ENCODE peak calls at places on chromosome 16, in five cellular contexts. One of them, this sample, is unnamed.

GRCh38 chr16:11155284-11155806 is 100.7 kb downstream of the SOCS1 start:
- DNase-seq in midbrain: no peak
- DNase-seq in CD8-positive, alpha-beta T cell: no peak
- DNase-seq in activated CD8-positive, alpha-beta memory T cell treated with anti-CD3 and anti-CD28 coated beads for 24 hours: no peak
- DNase-seq in putamen: no peak
- DNase-seq in this sample: no peak

GRCh38 chr16:27174007-27174406 is 29.3 kb upstream of the KDM8 start:
- DNase-seq in midbrain: no peak
- DNase-seq in CD8-positive, alpha-beta T cell: peak
- DNase-seq in activated CD8-positive, alpha-beta memory T cell treated with anti-CD3 and anti-CD28 coated beads for 24 hours: peak
- DNase-seq in putamen: no peak
- DNase-seq in this sample: peak

GRCh38 chr16:1158456-1159324 is 5.8 kb downstream of the CACNA1H start:
- DNase-seq in midbrain: no peak
- DNase-seq in CD8-positive, alpha-beta T cell: no peak
- DNase-seq in activated CD8-positive, alpha-beta memory T cell treated with anti-CD3 and anti-CD28 coated beads for 24 hours: no peak
- DNase-seq in putamen: no peak
- DNase-seq in this sample: no peak

GRCh38 chr16:82756283-82756599 is 129.5 kb downstream of the CDH13 start:
- DNase-seq in midbrain: no peak
- DNase-seq in CD8-positive, alpha-beta T cell: no peak
- DNase-seq in activated CD8-positive, alpha-beta memory T cell treated with anti-CD3 and anti-CD28 coated beads for 24 hours: no peak
- DNase-seq in putamen: no peak
- DNase-seq in this sample: no peak

GRCh38 chr16:4317471-4318170 is 1.8 kb downstream of the GLIS2 start:
- DNase-seq in midbrain: no peak
- DNase-seq in CD8-positive, alpha-beta T cell: no peak
- DNase-seq in activated CD8-positive, alpha-beta memory T cell treated with anti-CD3 and anti-CD28 coated beads for 24 hours: no peak
- DNase-seq in putamen: no peak
- DNase-seq in this sample: no peak

GRCh38 chr16:7217797-7218196 is 114.8 kb upstream of the RBFOX1 start:
- DNase-seq in midbrain: no peak
- DNase-seq in CD8-positive, alpha-beta T cell: no peak
- DNase-seq in activated CD8-positive, alpha-beta memory T cell treated with anti-CD3 and anti-CD28 coated beads for 24 hours: no peak
- DNase-seq in putamen: no peak
- DNase-seq in this sample: no peak

GRCh38 chr16:28167730-28168129 is 44.0 kb downstream of the XPO6 start:
- DNase-seq in midbrain: no peak
- DNase-seq in CD8-positive, alpha-beta T cell: no peak
- DNase-seq in activated CD8-positive, alpha-beta memory T cell treated with anti-CD3 and anti-CD28 coated beads for 24 hours: no peak
- DNase-seq in putamen: no peak
- DNase-seq in this sample: no peak

GRCh38 chr16:1054660-1055556 is 17.6 kb upstream of the SSTR5 start:
- DNase-seq in midbrain: peak
- DNase-seq in CD8-positive, alpha-beta T cell: peak
- DNase-seq in activated CD8-positive, alpha-beta memory T cell treated with anti-CD3 and anti-CD28 coated beads for 24 hours: peak
- DNase-seq in putamen: peak
- DNase-seq in this sample: peak

GRCh38 chr16:12462690-12463646 is 340.7 kb downstream of the CPPED1 start:
- DNase-seq in midbrain: no peak
- DNase-seq in CD8-positive, alpha-beta T cell: no peak
- DNase-seq in activated CD8-positive, alpha-beta memory T cell treated with anti-CD3 and anti-CD28 coated beads for 24 hours: no peak
- DNase-seq in putamen: no peak
- DNase-seq in this sample: no peak

GRCh38 chr16:8668138-8668537 is 6.3 kb upstream of the ABAT start:
- DNase-seq in midbrain: no peak
- DNase-seq in CD8-positive, alpha-beta T cell: no peak
- DNase-seq in activated CD8-positive, alpha-beta memory T cell treated with anti-CD3 and anti-CD28 coated beads for 24 hours: no peak
- DNase-seq in putamen: no peak
- DNase-seq in this sample: no peak

GRCh38 chr16:56625943-56626654 is 518 bp downstream of the MT1E start:
- DNase-seq in midbrain: no peak
- DNase-seq in CD8-positive, alpha-beta T cell: no peak
- DNase-seq in activated CD8-positive, alpha-beta memory T cell treated with anti-CD3 and anti-CD28 coated beads for 24 hours: no peak
- DNase-seq in putamen: no peak
- DNase-seq in this sample: no peak

GRCh38 chr16:58652741-58653140 is 23.1 kb upstream of the CNOT1 start:
- DNase-seq in midbrain: no peak
- DNase-seq in CD8-positive, alpha-beta T cell: no peak
- DNase-seq in activated CD8-positive, alpha-beta memory T cell treated with anti-CD3 and anti-CD28 coated beads for 24 hours: no peak
- DNase-seq in putamen: no peak
- DNase-seq in this sample: no peak

GRCh38 chr16:17414421-17414820 is 56.3 kb downstream of the XYLT1 start:
- DNase-seq in midbrain: no peak
- DNase-seq in CD8-positive, alpha-beta T cell: no peak
- DNase-seq in activated CD8-positive, alpha-beta memory T cell treated with anti-CD3 and anti-CD28 coated beads for 24 hours: no peak
- DNase-seq in putamen: no peak
- DNase-seq in this sample: no peak

GRCh38 chr16:49855280-49855821 is 561 bp downstream of the ZNF423 start:
- DNase-seq in midbrain: peak
- DNase-seq in CD8-positive, alpha-beta T cell: peak
- DNase-seq in activated CD8-positive, alpha-beta memory T cell treated with anti-CD3 and anti-CD28 coated beads for 24 hours: peak
- DNase-seq in putamen: peak
- DNase-seq in this sample: peak

GRCh38 chr16:4746215-4746614 is 11.9 kb downstream of the DNAAF8 start:
- DNase-seq in midbrain: no peak
- DNase-seq in CD8-positive, alpha-beta T cell: no peak
- DNase-seq in activated CD8-positive, alpha-beta memory T cell treated with anti-CD3 and anti-CD28 coated beads for 24 hours: no peak
- DNase-seq in putamen: no peak
- DNase-seq in this sample: no peak

GRCh38 chr16:26334218-26335111 is 642.7 kb downstream of the HS3ST4 start:
- DNase-seq in midbrain: no peak
- DNase-seq in CD8-positive, alpha-beta T cell: no peak
- DNase-seq in activated CD8-positive, alpha-beta memory T cell treated with anti-CD3 and anti-CD28 coated beads for 24 hours: no peak
- DNase-seq in putamen: peak
- DNase-seq in this sample: no peak

GRCh38 chr16:2773188-2773968 is 3.7 kb downstream of the ELOB start:
- DNase-seq in midbrain: no peak
- DNase-seq in CD8-positive, alpha-beta T cell: no peak
- DNase-seq in activated CD8-positive, alpha-beta memory T cell treated with anti-CD3 and anti-CD28 coated beads for 24 hours: no peak
- DNase-seq in putamen: no peak
- DNase-seq in this sample: no peak

GRCh38 chr16:18932243-18932997 is 6.2 kb upstream of the SMG1 start:
- DNase-seq in midbrain: no peak
- DNase-seq in CD8-positive, alpha-beta T cell: no peak
- DNase-seq in activated CD8-positive, alpha-beta memory T cell treated with anti-CD3 and anti-CD28 coated beads for 24 hours: no peak
- DNase-seq in putamen: no peak
- DNase-seq in this sample: no peak

GRCh38 chr16:35391328-35391727 is 1931.9 kb downstream of the TP53TG3F start:
- DNase-seq in midbrain: peak
- DNase-seq in CD8-positive, alpha-beta T cell: no peak
- DNase-seq in activated CD8-positive, alpha-beta memory T cell treated with anti-CD3 and anti-CD28 coated beads for 24 hours: no peak
- DNase-seq in putamen: peak
- DNase-seq in this sample: no peak

GRCh38 chr16:84195201-84196093 is 4.5 kb downstream of the ADAD2 start:
- DNase-seq in midbrain: no peak
- DNase-seq in CD8-positive, alpha-beta T cell: no peak
- DNase-seq in activated CD8-positive, alpha-beta memory T cell treated with anti-CD3 and anti-CD28 coated beads for 24 hours: no peak
- DNase-seq in putamen: no peak
- DNase-seq in this sample: no peak

GRCh38 chr16:66935319-66936011 is at the start of gene CES2:
- DNase-seq in midbrain: no peak
- DNase-seq in CD8-positive, alpha-beta T cell: no peak
- DNase-seq in activated CD8-positive, alpha-beta memory T cell treated with anti-CD3 and anti-CD28 coated beads for 24 hours: no peak
- DNase-seq in putamen: no peak
- DNase-seq in this sample: no peak

GRCh38 chr16:3363793-3364192 is 8.1 kb downstream of the OR2C1 start:
- DNase-seq in midbrain: no peak
- DNase-seq in CD8-positive, alpha-beta T cell: no peak
- DNase-seq in activated CD8-positive, alpha-beta memory T cell treated with anti-CD3 and anti-CD28 coated beads for 24 hours: no peak
- DNase-seq in putamen: no peak
- DNase-seq in this sample: no peak

GRCh38 chr16:1818873-1819525 is 7.6 kb downstream of the HAGH start:
- DNase-seq in midbrain: no peak
- DNase-seq in CD8-positive, alpha-beta T cell: no peak
- DNase-seq in activated CD8-positive, alpha-beta memory T cell treated with anti-CD3 and anti-CD28 coated beads for 24 hours: no peak
- DNase-seq in putamen: no peak
- DNase-seq in this sample: no peak

GRCh38 chr16:85863384-85863774 is 35.6 kb upstream of the IRF8 start:
- DNase-seq in midbrain: no peak
- DNase-seq in CD8-positive, alpha-beta T cell: peak
- DNase-seq in activated CD8-positive, alpha-beta memory T cell treated with anti-CD3 and anti-CD28 coated beads for 24 hours: no peak
- DNase-seq in putamen: no peak
- DNase-seq in this sample: no peak

GRCh38 chr16:49704586-49705155 is 151.2 kb downstream of the ZNF423 start:
- DNase-seq in midbrain: no peak
- DNase-seq in CD8-positive, alpha-beta T cell: no peak
- DNase-seq in activated CD8-positive, alpha-beta memory T cell treated with anti-CD3 and anti-CD28 coated beads for 24 hours: no peak
- DNase-seq in putamen: no peak
- DNase-seq in this sample: no peak

GRCh38 chr16:426906-427249 is 1.4 kb downstream of the RAB11FIP3 start:
- DNase-seq in midbrain: peak
- DNase-seq in CD8-positive, alpha-beta T cell: no peak
- DNase-seq in activated CD8-positive, alpha-beta memory T cell treated with anti-CD3 and anti-CD28 coated beads for 24 hours: no peak
- DNase-seq in putamen: no peak
- DNase-seq in this sample: no peak

GRCh38 chr16:19689342-19689741 is 28.7 kb downstream of the KNOP1 start:
- DNase-seq in midbrain: no peak
- DNase-seq in CD8-positive, alpha-beta T cell: no peak
- DNase-seq in activated CD8-positive, alpha-beta memory T cell treated with anti-CD3 and anti-CD28 coated beads for 24 hours: no peak
- DNase-seq in putamen: no peak
- DNase-seq in this sample: no peak

GRCh38 chr16:49824600-49824999 is 31.3 kb downstream of the ZNF423 start:
- DNase-seq in midbrain: no peak
- DNase-seq in CD8-positive, alpha-beta T cell: no peak
- DNase-seq in activated CD8-positive, alpha-beta memory T cell treated with anti-CD3 and anti-CD28 coated beads for 24 hours: no peak
- DNase-seq in putamen: no peak
- DNase-seq in this sample: no peak

GRCh38 chr16:71423865-71424264 is 18.0 kb downstream of the TLE7 start:
- DNase-seq in midbrain: no peak
- DNase-seq in CD8-positive, alpha-beta T cell: no peak
- DNase-seq in activated CD8-positive, alpha-beta memory T cell treated with anti-CD3 and anti-CD28 coated beads for 24 hours: no peak
- DNase-seq in putamen: no peak
- DNase-seq in this sample: no peak

GRCh38 chr16:75108792-75109731 is 7.5 kb downstream of the LDHD start:
- DNase-seq in midbrain: peak
- DNase-seq in CD8-positive, alpha-beta T cell: peak
- DNase-seq in activated CD8-positive, alpha-beta memory T cell treated with anti-CD3 and anti-CD28 coated beads for 24 hours: peak
- DNase-seq in putamen: peak
- DNase-seq in this sample: peak

GRCh38 chr16:47888142-47888541 is 267.7 kb downstream of the ABCC12 start:
- DNase-seq in midbrain: no peak
- DNase-seq in CD8-positive, alpha-beta T cell: no peak
- DNase-seq in activated CD8-positive, alpha-beta memory T cell treated with anti-CD3 and anti-CD28 coated beads for 24 hours: no peak
- DNase-seq in putamen: no peak
- DNase-seq in this sample: no peak

GRCh38 chr16:57023541-57024249 is 34.3 kb downstream of the NLRC5 start:
- DNase-seq in midbrain: no peak
- DNase-seq in CD8-positive, alpha-beta T cell: peak
- DNase-seq in activated CD8-positive, alpha-beta memory T cell treated with anti-CD3 and anti-CD28 coated beads for 24 hours: peak
- DNase-seq in putamen: no peak
- DNase-seq in this sample: peak

This sample was measured in activated gamma-delta T cell treated with Interleukin-2 at 50 U/mL for 16 hours.